ENCODE peak calls at places on chromosomes 3 and 15, in five cellular contexts. Q is IMR-90, S is mesenchymal stem cell, A is H9, B is H1. O is an unnamed sample.

GRCh38 chr3:127834771-127835170 is 12.5 kb upstream of the MGLL start:
- DNase-seq in Q (no peak), S (no peak), A (no peak), B (no peak), O (no peak)

GRCh38 chr15:51493892-51494291 is 128.7 kb downstream of the DMXL2 start:
- DNase-seq in Q (peak; percentile 73), S (peak; percentile 58), A (no peak), B (no peak), O (no peak)

GRCh38 chr3:171825222-171825828 is 15.0 kb upstream of the PLD1 start:
- DNase-seq in Q (peak; percentile 96), S (peak; percentile 99), A (no peak), B (no peak), O (peak; percentile 15)

GRCh38 chr15:68641376-68641775 is 62.6 kb downstream of the CORO2B start:
- DNase-seq in Q (no peak), S (no peak), A (no peak), B (no peak), O (no peak)

GRCh38 chr15:60760646-60761504 is 281.9 kb upstream of the ICE2 start:
- DNase-seq in Q (peak; percentile 65), S (peak; percentile 78), A (no peak), B (no peak), O (no peak)

GRCh38 chr15:78950906-78951840 is 6.3 kb upstream of the CTSH start:
- DNase-seq in Q (peak; percentile 48), S (peak; percentile 31), A (no peak), B (no peak), O (peak; percentile 34)

GRCh38 chr3:100047455-100048141 is 66.7 kb downstream of the FILIP1L start:
- DNase-seq in Q (peak; percentile 97), S (peak; percentile 84), A (no peak), B (no peak), O (no peak)

GRCh38 chr3:45635475-45636256 is 41.1 kb downstream of the LIMD1 start:
- DNase-seq in Q (peak; percentile 81), S (peak; percentile 73), A (peak; percentile 76), B (peak; percentile 78), O (peak; percentile 97)

GRCh38 chr15:43776718-43777292 is at the start of gene ELL3:
- DNase-seq in Q (peak; percentile 59), S (no peak), A (peak; percentile 87), B (peak; percentile 33), O (peak; percentile 87)

GRCh38 chr3:129651316-129652202 is 45.1 kb upstream of the PLXND1 start:
- DNase-seq in Q (peak; percentile 78), S (peak; percentile 75), A (peak; percentile 71), B (no peak), O (peak; percentile 79)

GRCh38 chr15:33242669-33243191 is 48.2 kb upstream of the FMN1 start:
- DNase-seq in Q (no peak), S (peak; percentile 33), A (no peak), B (no peak), O (peak; percentile 90)

GRCh38 chr3:157274644-157275137 is 114.7 kb upstream of the CCNL1 start:
- DNase-seq in Q (no peak), S (no peak), A (peak; percentile 46), B (peak; percentile 3), O (no peak)

GRCh38 chr3:160003520-160004128 is 15.0 kb downstream of the IL12A start:
- DNase-seq in Q (peak; percentile 31), S (peak; percentile 53), A (peak; percentile 82), B (no peak), O (peak; percentile 81)

DNA sequence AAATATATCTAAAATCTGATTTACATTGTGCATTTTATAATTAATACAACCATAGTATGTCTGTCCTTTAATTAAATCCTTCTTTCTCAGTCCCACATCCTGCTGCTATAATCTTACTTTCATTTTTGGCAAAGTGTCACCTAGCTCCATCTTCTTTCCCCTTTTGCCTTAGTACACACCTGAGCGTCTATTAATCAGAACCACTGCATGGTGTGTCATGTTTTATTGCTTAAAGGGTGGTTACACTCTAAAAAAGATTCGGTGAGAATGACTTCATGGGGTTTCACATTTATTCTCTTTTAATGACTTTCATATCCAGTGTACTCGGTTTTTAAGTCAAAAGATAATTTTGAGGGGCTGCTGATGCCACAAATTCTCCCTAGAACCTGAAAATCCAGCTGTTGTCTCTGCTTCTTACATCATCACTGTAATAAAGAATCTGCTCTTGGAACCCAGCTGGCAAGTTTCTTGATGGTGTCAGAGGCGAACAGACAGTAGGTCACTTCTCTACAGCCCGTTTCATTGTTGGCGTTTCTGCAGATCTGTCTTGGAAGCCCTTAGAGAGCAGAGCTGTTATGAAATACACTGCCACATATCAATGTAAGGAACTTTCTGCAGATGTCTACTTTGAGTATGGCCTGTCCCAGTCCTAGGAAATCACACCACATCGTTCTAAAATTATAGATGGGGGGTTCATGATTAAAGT is 99.7 kb downstream of the TIGIT start:
- DNase-seq in Q (no peak), S (no peak), A (no peak), B (no peak), O (no peak)
- H2BK120ac ChIP-seq in Q (no peak overlapping the region), S (no peak overlapping the region), A (no peak overlapping the region), B (no peak overlapping the region), O (no peak overlapping the region)

GRCh38 chr15:40941528-40942336 is 11.5 kb upstream of the CHAC1 start:
- DNase-seq in Q (peak; percentile 73), S (peak; percentile 89), A (peak; percentile 81), B (no peak), O (peak; percentile 84)
- H2BK15ac ChIP-seq in Q (peak overlapping the region; percentile 97), S (peak overlapping the region; percentile 97), A (no peak overlapping the region), B (peak overlapping the region; percentile 95), O (no peak overlapping the region)

GRCh38 chr15:39447881-39448280 is 133.0 kb upstream of the THBS1 start:
- DNase-seq in Q (no peak), S (no peak), A (no peak), B (no peak), O (no peak)
- H3K9ac ChIP-seq in Q (no peak overlapping the region), S (no peak overlapping the region), A (no peak overlapping the region), B (no peak overlapping the region), O (no peak overlapping the region)

GRCh38 chr3:8986741-8987672 is 23.7 kb upstream of the RAD18 start:
- DNase-seq in Q (peak; percentile 41), S (no peak), A (no peak), B (no peak), O (no peak)

GRCh38 chr3:8985876-8986275 is 22.6 kb upstream of the RAD18 start:
- DNase-seq in Q (no peak), S (no peak), A (no peak), B (no peak), O (no peak)

GRCh38 chr3:8990266-8991215 is 27.3 kb upstream of the RAD18 start:
- DNase-seq in Q (peak; percentile 85), S (peak; percentile 70), A (no peak), B (no peak), O (no peak)

GRCh38 chr3:8987673-8988655 is 24.7 kb upstream of the RAD18 start:
- DNase-seq in Q (peak; percentile 40), S (peak; percentile 61), A (peak; percentile 89), B (peak; percentile 50), O (peak; percentile 91)

DNA sequence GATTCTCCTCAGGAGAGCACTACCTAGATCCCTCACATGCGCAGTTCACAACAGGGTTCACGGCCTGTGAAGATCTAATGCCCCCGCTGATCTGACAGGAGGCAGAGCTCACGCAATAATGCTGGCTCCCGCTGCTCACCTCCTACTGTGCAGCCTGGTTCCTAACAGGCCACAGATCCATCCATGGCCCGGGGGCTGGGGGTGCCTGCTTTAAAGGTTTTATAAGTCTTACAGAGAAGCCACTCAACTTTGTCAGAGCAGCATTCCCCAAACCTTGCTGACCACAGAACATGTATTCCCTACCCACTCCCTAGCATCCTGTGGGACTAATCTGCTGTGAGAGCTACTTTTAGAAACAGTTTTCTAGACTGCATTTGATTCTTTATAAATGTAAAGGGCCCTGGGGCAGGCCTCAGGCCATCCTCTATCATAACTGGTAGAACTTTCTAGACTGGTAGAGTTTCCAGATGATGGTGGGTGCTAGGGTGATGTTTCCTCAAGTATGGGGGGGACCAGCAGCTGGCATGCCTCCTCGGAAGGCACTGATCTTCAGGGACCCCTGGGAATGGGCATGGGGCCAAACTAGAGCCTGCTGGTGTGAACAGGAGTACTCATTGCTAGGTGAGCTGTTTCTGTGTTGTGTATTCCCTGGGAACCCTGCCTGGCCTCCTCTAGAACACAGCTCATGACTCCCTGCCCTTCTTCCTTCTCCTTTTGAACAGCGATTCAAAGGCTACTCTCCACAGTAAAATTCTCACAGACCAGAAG is 25.7 kb upstream of the RAD18 start:
- DNase-seq in Q (no peak), S (no peak), A (no peak), B (no peak), O (no peak)
- H2BK120ac ChIP-seq in Q (no peak overlapping the region), S (no peak overlapping the region), A (no peak overlapping the region), B (no peak overlapping the region), O (no peak overlapping the region)

DNA sequence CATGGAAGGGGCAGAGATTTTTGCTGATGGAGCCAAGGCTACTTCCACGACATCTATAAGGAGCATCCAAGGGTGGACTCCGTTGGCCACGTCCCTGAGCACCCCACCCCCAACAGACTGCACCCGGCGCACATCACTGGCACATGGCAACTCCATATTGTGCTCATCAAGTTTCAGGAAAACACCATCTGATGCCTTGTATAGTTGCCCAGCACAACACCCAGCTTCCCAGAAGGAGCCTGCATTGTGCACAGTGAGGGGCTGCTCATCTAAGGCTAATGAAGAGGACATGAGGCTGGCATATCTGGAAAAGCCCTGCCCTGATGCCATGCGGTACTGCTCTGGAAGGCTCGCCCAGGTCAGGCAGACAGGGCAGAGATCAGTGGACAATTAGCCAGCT is 15.0 kb upstream of the CACNA2D2 start:
- DNase-seq in Q (no peak), S (no peak), A (no peak), B (no peak), O (no peak)
- H2BK15ac ChIP-seq in Q (no peak overlapping the region), S (peak overlapping the region; percentile 52), A (no peak overlapping the region), B (peak overlapping the region; percentile 62), O (no peak overlapping the region)

O was measured in mesendoderm.